ENCODE peak calls at places on chromosomes 2 and 18, in nine cellular contexts. I, Z, R, F, E, X, K, A and P are unnamed samples.

GRCh38 chr2:28510184-28510583 is 14.3 kb downstream of the PLB1 start:
- DNase-seq in I (no peak), Z (no peak), R (no peak), F (no peak), E (no peak), X (no peak), K (no peak), A (peak), P (no peak)

GRCh38 chr2:159855153-159856140 is 57.4 kb upstream of the CD302 start:
- DNase-seq in I (no peak), Z (no peak), R (no peak), F (no peak), E (no peak), X (no peak), K (peak), A (no peak), P (peak)

GRCh38 chr2:34105015-34105767 is 506.1 kb upstream of the FAM98A start:
- DNase-seq in I (no peak), Z (peak), R (no peak), F (peak), E (peak), X (no peak), K (peak), A (no peak), P (peak)

GRCh38 chr18:42520074-42520473 is 565.0 kb downstream of the PIK3C3 start:
- DNase-seq in I (no peak), Z (no peak), R (no peak), F (no peak), E (no peak), X (no peak), K (no peak), A (no peak), P (no peak)

GRCh38 chr2:74391209-74391579 is 11.1 kb upstream of the DCTN1 start:
- DNase-seq in I (no peak), Z (peak), R (no peak), F (peak), E (peak), X (no peak), K (no peak), A (no peak), P (no peak)

GRCh38 chr2:235827585-235827992 is 333.7 kb downstream of the AGAP1 start:
- DNase-seq in I (no peak), Z (peak), R (no peak), F (no peak), E (no peak), X (peak), K (peak), A (no peak), P (peak)

GRCh38 chr18:8424917-8425725 is 184.1 kb upstream of the RAB12 start:
- DNase-seq in I (no peak), Z (peak), R (no peak), F (peak), E (peak), X (peak), K (peak), A (no peak), P (peak)

GRCh38 chr2:186181625-186182024 is 304.4 kb upstream of the ZC3H15 start:
- DNase-seq in I (no peak), Z (no peak), R (no peak), F (no peak), E (no peak), X (no peak), K (peak), A (no peak), P (no peak)

GRCh38 chr2:137521653-137522052 is 442.6 kb upstream of the HNMT start:
- DNase-seq in I (no peak), Z (no peak), R (no peak), F (no peak), E (no peak), X (no peak), K (no peak), A (no peak), P (no peak)

GRCh38 chr18:11995445-11996189 is 14.3 kb downstream of the IMPA2 start:
- DNase-seq in I (peak), Z (peak), R (peak), F (peak), E (peak), X (peak), K (peak), A (peak), P (peak)

GRCh38 chr2:72893594-72894319 is 6.5 kb downstream of the SPR start:
- DNase-seq in I (no peak), Z (peak), R (peak), F (peak), E (peak), X (peak), K (peak), A (no peak), P (peak)

GRCh38 chr2:120253021-120253882 is 600 bp downstream of the RALB start:
- DNase-seq in I (peak), Z (peak), R (peak), F (peak), E (peak), X (peak), K (peak), A (peak), P (peak)

GRCh38 chr2:1459727-1460126 is 46.5 kb downstream of the TPO start:
- DNase-seq in I (no peak), Z (no peak), R (no peak), F (no peak), E (no peak), X (no peak), K (no peak), A (no peak), P (no peak)

DNA sequence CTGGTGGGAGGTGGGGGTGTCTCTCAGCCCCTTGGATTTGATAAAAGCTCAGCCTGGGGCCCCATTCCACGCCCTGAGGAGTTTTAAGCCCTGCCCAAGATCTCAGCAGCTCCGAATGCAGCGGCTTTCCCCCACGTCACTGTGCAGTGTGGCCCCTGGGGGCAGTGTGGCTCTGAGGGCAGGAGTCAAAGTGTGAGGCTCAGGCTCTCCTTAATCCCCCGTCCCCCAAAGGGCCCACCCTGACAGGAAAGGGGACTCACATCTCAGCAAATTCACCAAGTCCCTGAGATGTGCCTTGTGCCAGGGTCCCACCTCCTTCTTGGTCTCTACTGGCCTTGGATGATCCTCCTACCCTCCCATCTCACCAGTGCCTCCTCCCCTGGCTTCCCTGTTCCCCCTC is 25.2 kb downstream of the NPPC start:
- DNase-seq in I (no peak), Z (no peak), R (peak), F (no peak), E (no peak), X (no peak), K (no peak), A (no peak), P (no peak)
- TF ChIP-seq CTCF in I (no peak), Z (no peak), R (peak), F (no peak), E (no peak), X (no peak), K (no peak), A (no peak), P (no peak)

GRCh38 chr2:174635747-174636399 is 38.3 kb upstream of the WIPF1 start:
- DNase-seq in I (no peak), Z (no peak), R (no peak), F (peak), E (peak), X (no peak), K (peak), A (no peak), P (peak)

GRCh38 chr2:174635015-174635593 is 37.5 kb upstream of the WIPF1 start:
- DNase-seq in I (no peak), Z (no peak), R (no peak), F (peak), E (no peak), X (no peak), K (no peak), A (no peak), P (no peak)

GRCh38 chr2:174633621-174633927 is 36.0 kb upstream of the WIPF1 start:
- DNase-seq in I (no peak), Z (no peak), R (no peak), F (peak), E (no peak), X (no peak), K (no peak), A (no peak), P (peak)

GRCh38 chr2:174632847-174633620 is 35.4 kb upstream of the WIPF1 start:
- DNase-seq in I (no peak), Z (no peak), R (no peak), F (peak), E (no peak), X (no peak), K (no peak), A (no peak), P (peak)

GRCh38 chr2:174634130-174635014 is 36.8 kb upstream of the WIPF1 start:
- DNase-seq in I (no peak), Z (no peak), R (no peak), F (peak), E (peak), X (no peak), K (no peak), A (no peak), P (peak)
- H3K4me3 ChIP-seq in I (no peak), Z (no peak), R (no peak), F (no peak), E (no peak), X (no peak), K (no peak), A (no peak), P (no peak)

DNA sequence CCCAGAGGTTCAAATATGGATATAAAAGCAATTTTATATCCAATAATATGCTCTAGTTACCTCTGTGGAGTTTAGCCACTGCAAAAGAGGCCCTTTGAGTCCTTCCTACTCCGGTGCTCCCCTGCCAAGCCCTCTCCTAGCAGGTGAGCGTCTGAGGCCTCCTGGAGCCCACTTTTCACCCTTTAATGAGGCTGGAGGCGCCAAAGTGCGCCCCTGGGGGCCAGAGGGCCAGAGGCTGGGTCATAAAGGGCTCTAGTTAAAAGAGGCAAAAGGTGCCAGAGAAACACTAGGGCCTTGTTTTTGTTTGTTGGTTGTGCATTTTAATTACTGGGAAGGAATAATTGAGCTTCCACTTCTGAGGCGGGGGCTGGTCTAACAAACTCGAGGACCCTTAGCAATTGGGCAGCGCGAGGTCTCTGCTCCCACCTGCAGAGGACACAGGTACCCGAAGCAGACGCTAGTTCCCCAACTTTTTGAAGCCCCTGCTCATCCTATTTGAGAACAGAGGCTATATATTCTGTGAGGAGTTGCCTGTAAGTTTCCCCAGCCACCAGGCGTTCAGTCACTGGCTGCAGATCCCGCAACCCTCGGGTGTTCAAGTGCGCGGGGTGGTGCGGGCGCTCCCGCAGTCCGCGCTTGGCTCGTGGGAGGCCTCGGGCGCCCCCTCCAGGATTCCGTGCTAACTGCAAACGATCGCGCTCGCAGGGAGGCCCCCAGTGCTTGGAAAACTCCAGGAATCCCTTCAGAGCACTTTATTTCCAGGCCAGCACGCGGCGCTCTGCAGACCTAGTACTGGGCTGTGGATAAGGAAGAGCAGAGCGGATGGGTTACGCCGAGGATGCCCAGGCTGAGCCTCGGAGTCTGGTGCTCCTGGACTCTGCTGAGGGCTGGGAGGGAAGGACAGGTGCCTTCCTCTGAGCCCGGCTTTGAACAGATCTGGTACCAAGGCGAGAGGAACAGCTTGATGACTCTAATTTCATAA is 14.1 kb downstream of the MSGN1 start:
- DNase-seq in I (no peak), Z (peak), R (peak), F (peak), E (peak), X (peak), K (peak), A (peak), P (peak)
- TF ChIP-seq CTCF in I (no peak), Z (peak), R (peak), F (peak), E (peak), X (peak), K (peak), A (peak), P (peak)

DNA sequence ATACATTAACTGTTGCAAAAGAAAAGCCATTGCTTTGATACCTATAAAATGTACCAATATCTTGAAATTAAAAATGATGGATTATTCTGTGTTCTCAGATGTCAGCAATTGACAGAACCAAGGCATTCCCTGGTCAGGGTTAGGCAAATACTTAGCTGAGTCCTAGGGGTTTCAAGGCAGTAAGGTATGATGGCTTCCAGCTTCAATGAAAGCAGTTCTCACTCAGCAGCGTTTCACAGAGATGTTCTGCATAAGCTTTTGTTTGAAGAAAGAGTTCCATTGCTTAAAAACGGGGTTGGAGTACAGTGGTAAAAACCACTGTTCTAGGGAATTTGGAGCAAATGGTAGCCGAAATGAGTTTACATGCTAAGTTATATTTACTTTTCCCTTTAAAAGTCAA is 17.0 kb upstream of the KANSL1L start:
- DNase-seq in I (no peak), Z (no peak), R (no peak), F (no peak), E (no peak), X (no peak), K (no peak), A (no peak), P (no peak)
- H3K4me3 ChIP-seq in I (no peak), Z (no peak), R (no peak), F (no peak), E (no peak), X (no peak), K (no peak), A (no peak), P (no peak)

GRCh38 chr2:204667990-204668389 is 122.7 kb downstream of the PARD3B start:
- DNase-seq in I (no peak), Z (no peak), R (no peak), F (no peak), E (no peak), X (no peak), K (no peak), A (no peak), P (no peak)
- TF ChIP-seq CTCF in I (no peak), Z (no peak), R (no peak), F (no peak), E (no peak), X (no peak), K (no peak), A (no peak), P (no peak)

GRCh38 chr18:22563098-22563707 is 145.5 kb upstream of the CTAGE1 start:
- DNase-seq in I (no peak), Z (peak), R (no peak), F (peak), E (peak), X (peak), K (peak), A (peak), P (peak)
- H3K4me3 ChIP-seq in I (no peak), Z (peak), R (no peak), F (peak), E (peak), X (no peak), K (no peak), A (no peak), P (no peak)

GRCh38 chr2:42742740-42743666 is 20.9 kb downstream of the OXER1 start:
- DNase-seq in I (no peak), Z (peak), R (no peak), F (no peak), E (no peak), X (no peak), K (no peak), A (no peak), P (no peak)
- TF ChIP-seq CTCF in I (no peak), Z (no peak), R (no peak), F (no peak), E (no peak), X (no peak), K (no peak), A (no peak), P (no peak)

DNA sequence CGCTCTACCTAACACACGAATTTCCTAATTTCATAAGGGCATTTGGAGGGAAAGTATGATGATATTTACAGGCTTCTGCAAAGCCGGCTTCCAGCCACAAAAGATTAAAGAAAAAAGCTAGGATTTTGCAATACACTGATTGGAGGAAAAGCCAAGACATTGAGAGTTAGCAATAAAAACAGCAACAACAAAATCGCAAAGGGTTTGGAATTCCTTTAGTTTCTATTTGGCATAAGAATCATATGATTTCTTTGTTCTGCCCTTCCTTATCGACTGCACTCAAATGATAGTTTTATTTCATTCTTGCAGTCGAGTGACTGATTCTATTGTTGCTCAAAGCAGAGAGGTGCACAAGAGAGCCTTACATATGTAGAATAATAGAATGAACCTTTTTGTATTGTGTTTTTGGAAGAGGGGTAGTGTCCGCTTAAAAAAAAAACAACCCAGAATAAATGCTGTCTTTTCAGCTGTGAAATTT is 3.9 kb upstream of the ZNF532 start:
- DNase-seq in I (no peak), Z (no peak), R (no peak), F (no peak), E (no peak), X (no peak), K (no peak), A (no peak), P (no peak)
- H3K4me3 ChIP-seq in I (peak), Z (no peak), R (no peak), F (no peak), E (no peak), X (no peak), K (no peak), A (no peak), P (no peak)

GRCh38 chr2:45857848-45858520 is 206.5 kb downstream of the PRKCE start:
- DNase-seq in I (no peak), Z (no peak), R (no peak), F (no peak), E (no peak), X (no peak), K (no peak), A (no peak), P (no peak)

GRCh38 chr2:45862843-45863242 is 211.4 kb downstream of the PRKCE start:
- DNase-seq in I (no peak), Z (no peak), R (no peak), F (no peak), E (no peak), X (no peak), K (no peak), A (no peak), P (no peak)

GRCh38 chr2:45859682-45860081 is 208.2 kb downstream of the PRKCE start:
- DNase-seq in I (no peak), Z (no peak), R (no peak), F (no peak), E (no peak), X (no peak), K (no peak), A (no peak), P (no peak)

GRCh38 chr2:45857206-45857605 is 205.7 kb downstream of the PRKCE start:
- DNase-seq in I (peak), Z (no peak), R (no peak), F (no peak), E (no peak), X (no peak), K (no peak), A (no peak), P (no peak)

GRCh38 chr2:45860136-45861106 is 208.9 kb downstream of the PRKCE start:
- DNase-seq in I (peak), Z (no peak), R (no peak), F (peak), E (peak), X (peak), K (peak), A (no peak), P (peak)
- TF ChIP-seq CTCF in I (no peak), Z (no peak), R (no peak), F (peak), E (no peak), X (no peak), K (no peak), A (no peak), P (peak)